ENCODE peak calls at places on chromosome 21, in eight cellular contexts. G is left ventricle myocardium inferior; V is stimulated activated CD8-positive, alpha-beta memory T cell treated with anti-CD3 and anti-CD28 coated beads, Interleukin-7, amount 100 ng/mL, for 24 hours; E is NCI-H2081; X is COR-L47; R is ovary; W is KBM-7; Q is pons. K is an unnamed sample.

GRCh38 chr21:41993744-41994143 is 16.4 kb downstream of the ZBTB21 start:
- DNase-seq in R (no peak), Q (no peak), V (no peak), E (no peak), G (no peak), W (no peak), X (no peak), K (no peak)

GRCh38 chr21:28818663-28819278 is 173.9 kb downstream of the LTN1 start:
- DNase-seq in R (no peak), Q (no peak), X (no peak), E (no peak), G (no peak), V (no peak), W (no peak), K (no peak)

GRCh38 chr21:44070391-44070790 is 36.8 kb upstream of the PWP2 start:
- DNase-seq in V (no peak), X (no peak), E (no peak), G (no peak), W (no peak), Q (no peak), R (no peak), K (no peak)

GRCh38 chr21:32772281-32773047 is 909 bp upstream of the PAXBP1 start:
- DNase-seq in G (no peak), R (no peak), E (no peak), X (peak; percentile 38), V (peak; percentile 35), W (no peak), Q (peak; percentile 57), K (peak; percentile 59)

GRCh38 chr21:29448766-29449165 is 150.0 kb downstream of the BACH1 start:
- DNase-seq in W (no peak), R (no peak), E (no peak), V (no peak), Q (no peak), X (no peak), G (no peak), K (no peak)

GRCh38 chr21:45338326-45339017 is 50.8 kb upstream of the POFUT2 start:
- DNase-seq in G (peak; percentile 9), W (no peak), E (no peak), Q (no peak), R (no peak), V (no peak), X (no peak), K (no peak)

GRCh38 chr21:31310750-31311149 is 33.3 kb downstream of the TIAM1 start:
- DNase-seq in X (peak; percentile 76), E (peak; percentile 26), Q (no peak), V (no peak), G (no peak), R (no peak), W (no peak), K (no peak)

GRCh38 chr21:46457801-46458314 is 833 bp upstream of the DIP2A start:
- DNase-seq in X (no peak), Q (peak; percentile 58), V (no peak), G (peak; percentile 41), E (no peak), W (peak; percentile 62), R (peak; percentile 28), K (peak; percentile 55)

GRCh38 chr21:27564684-27565280 is 597.9 kb upstream of the ADAMTS5 start:
- DNase-seq in X (peak; percentile 44), Q (peak; percentile 66), V (no peak), E (no peak), G (peak; percentile 23), W (peak; percentile 27), R (peak; percentile 18), K (peak; percentile 13)

GRCh38 chr21:45378258-45378966 is 26.6 kb upstream of the COL18A1 start:
- DNase-seq in Q (peak; percentile 3), V (no peak), G (peak; percentile 12), R (peak; percentile 5), E (no peak), W (no peak), X (no peak), K (no peak)

GRCh38 chr21:15064576-15065380 is at the start of gene NRIP1:
- DNase-seq in E (peak; percentile 68), X (peak; percentile 71), G (peak; percentile 92), V (peak; percentile 50), W (peak; percentile 91), Q (peak; percentile 87), R (peak; percentile 90), K (peak; percentile 81)

GRCh38 chr21:15252437-15252836 is 187.6 kb upstream of the NRIP1 start:
- DNase-seq in R (no peak), W (peak; percentile 55), X (no peak), G (no peak), Q (no peak), V (no peak), E (no peak), K (peak; percentile 88)

GRCh38 chr21:17462276-17462981 is 50.4 kb upstream of the CXADR start:
- DNase-seq in R (no peak), X (no peak), W (no peak), Q (no peak), G (no peak), V (no peak), E (no peak), K (no peak)

GRCh38 chr21:26925636-26926035 is 41.3 kb downstream of the ADAMTS5 start:
- DNase-seq in G (no peak), W (no peak), V (no peak), R (no peak), X (no peak), Q (no peak), E (no peak), K (no peak)